ENCODE peak calls at places on chromosome 2, in five cellular contexts. U is brain microvascular endothelial cell, W is WTC11, R is uterus, M is nephron progenitor cell. V is an unnamed sample.
A peak's percentile ranks its signal among the peaks of the same experiment; 100 is the strongest.

GRCh38 chr2:215356948-215357461 is 45.1 kb downstream of the ATIC start:
- DNase-seq in U (peak; percentile 72), W (no peak), R (no peak), M (no peak), V (no peak)

GRCh38 chr2:42101641-42102605 is 54.1 kb downstream of the PKDCC start:
- DNase-seq in U (peak; percentile 85), W (peak; percentile 54), R (peak; percentile 67), M (peak; percentile 58), V (peak; percentile 83)

GRCh38 chr2:46796843-46797625 is 118.6 kb downstream of the MCFD2 start:
- DNase-seq in U (no peak), W (no peak), R (no peak), M (no peak), V (peak; percentile 9)

GRCh38 chr2:18133310-18133709 is 254.8 kb downstream of the KCNS3 start:
- DNase-seq in U (no peak), W (no peak), R (no peak), M (no peak), V (no peak)

GRCh38 chr2:135030826-135031225 is 16.4 kb downstream of the MAP3K19 start:
- DNase-seq in U (peak; percentile 51), W (no peak), R (no peak), M (peak; percentile 35), V (peak; percentile 55)

GRCh38 chr2:219230201-219230540 is 565 bp downstream of the ANKZF1 start:
- DNase-seq in U (peak; percentile 44), W (peak; percentile 45), R (no peak), M (peak; percentile 61), V (peak; percentile 81)

GRCh38 chr2:46198931-46199330 is 98.3 kb upstream of the EPAS1 start:
- DNase-seq in U (no peak), W (no peak), R (no peak), M (no peak), V (no peak)

GRCh38 chr2:40630035-40630434 is 178.1 kb upstream of the SLC8A1 start:
- DNase-seq in U (no peak), W (no peak), R (no peak), M (no peak), V (no peak)

DNA sequence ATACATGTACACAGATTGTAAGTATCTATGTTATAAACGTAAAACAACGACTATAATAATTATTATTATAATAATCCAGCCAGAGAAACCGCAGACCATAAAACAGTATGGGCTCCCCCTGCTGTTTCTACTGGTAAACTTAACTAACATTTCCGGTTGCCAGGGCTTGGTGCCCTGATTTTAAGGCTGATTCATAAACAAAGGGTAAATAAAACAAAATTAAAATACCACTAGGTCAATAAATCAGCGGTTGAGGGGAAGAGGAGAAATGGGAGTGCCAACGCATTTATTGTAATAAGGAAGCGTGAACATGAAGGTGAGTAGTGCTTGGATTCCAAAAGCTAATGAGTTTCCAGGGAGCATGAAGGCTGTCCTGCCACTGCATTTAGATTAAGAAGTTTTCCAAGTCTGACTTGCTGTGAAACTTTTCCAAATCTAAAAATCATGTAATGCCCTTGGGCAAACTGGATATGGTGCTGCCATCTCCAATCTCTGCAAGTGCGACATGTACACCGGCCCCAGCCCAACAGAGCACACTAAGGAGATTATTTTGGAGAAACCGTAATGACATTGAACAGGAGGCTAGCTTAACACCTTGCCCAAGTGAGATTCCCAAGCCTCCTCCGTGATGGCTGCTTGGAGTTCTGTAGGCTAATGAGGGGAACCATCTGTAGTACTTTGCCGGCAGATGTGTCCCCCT is 50.7 kb upstream of the HNRNPA3 start:
- DNase-seq in U (peak; percentile 43), W (no peak), R (no peak), M (no peak), V (no peak)
- TF ChIP-seq CTCF in U (peak; percentile 69), W (no peak), R (peak; percentile 40), M (peak; percentile 45), V (peak; percentile 78)

GRCh38 chr2:187500585-187501359 is 52.7 kb upstream of the CALCRL start:
- DNase-seq in U (peak; percentile 60), W (no peak), R (no peak), M (no peak), V (peak; percentile 73)
- TF ChIP-seq CTCF in U (peak; percentile 38), W (no peak), R (no peak), M (peak; percentile 34), V (peak; percentile 76)

DNA sequence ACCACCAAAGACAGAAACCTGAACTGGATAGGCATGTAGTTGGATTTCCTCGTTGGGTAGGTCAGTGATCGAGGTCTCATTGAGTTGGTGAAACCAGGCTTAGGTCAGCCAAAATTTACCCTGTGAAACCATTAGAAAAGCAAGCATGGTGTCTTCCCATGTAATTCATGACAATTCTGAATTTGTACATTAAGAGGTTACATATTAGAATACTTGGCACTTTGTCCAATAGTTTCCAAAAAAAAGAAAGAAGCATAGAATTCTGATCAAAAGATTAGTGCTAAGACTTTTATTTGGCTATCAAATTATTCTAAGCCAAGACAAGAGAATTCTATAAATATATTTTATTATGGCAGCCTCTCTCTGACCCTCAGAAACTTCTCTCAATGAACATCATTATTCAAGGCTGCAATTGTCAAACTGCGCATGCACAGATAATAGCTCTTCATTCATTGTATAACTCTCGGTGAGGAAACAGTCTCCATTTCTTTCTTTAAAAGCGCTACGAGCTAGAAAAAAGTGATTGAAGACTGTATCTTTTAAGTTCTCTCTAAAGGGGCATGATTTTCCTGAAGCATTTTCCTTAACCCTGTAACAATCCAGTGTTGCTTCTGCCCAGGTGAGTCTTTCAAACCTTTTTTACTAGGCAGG is 79.1 kb upstream of the MYCN start:
- DNase-seq in U (no peak), W (no peak), R (no peak), M (no peak), V (no peak)
- TF ChIP-seq CTCF in U (no peak), W (no peak), R (no peak), M (no peak), V (no peak)

GRCh38 chr2:221100467-221101089 is 471.5 kb downstream of the EPHA4 start:
- DNase-seq in U (no peak), W (peak; percentile 22), R (no peak), M (no peak), V (peak; percentile 69)
- TF ChIP-seq CTCF in U (peak; percentile 63), W (no peak), R (no peak), M (no peak), V (peak; percentile 67)

DNA sequence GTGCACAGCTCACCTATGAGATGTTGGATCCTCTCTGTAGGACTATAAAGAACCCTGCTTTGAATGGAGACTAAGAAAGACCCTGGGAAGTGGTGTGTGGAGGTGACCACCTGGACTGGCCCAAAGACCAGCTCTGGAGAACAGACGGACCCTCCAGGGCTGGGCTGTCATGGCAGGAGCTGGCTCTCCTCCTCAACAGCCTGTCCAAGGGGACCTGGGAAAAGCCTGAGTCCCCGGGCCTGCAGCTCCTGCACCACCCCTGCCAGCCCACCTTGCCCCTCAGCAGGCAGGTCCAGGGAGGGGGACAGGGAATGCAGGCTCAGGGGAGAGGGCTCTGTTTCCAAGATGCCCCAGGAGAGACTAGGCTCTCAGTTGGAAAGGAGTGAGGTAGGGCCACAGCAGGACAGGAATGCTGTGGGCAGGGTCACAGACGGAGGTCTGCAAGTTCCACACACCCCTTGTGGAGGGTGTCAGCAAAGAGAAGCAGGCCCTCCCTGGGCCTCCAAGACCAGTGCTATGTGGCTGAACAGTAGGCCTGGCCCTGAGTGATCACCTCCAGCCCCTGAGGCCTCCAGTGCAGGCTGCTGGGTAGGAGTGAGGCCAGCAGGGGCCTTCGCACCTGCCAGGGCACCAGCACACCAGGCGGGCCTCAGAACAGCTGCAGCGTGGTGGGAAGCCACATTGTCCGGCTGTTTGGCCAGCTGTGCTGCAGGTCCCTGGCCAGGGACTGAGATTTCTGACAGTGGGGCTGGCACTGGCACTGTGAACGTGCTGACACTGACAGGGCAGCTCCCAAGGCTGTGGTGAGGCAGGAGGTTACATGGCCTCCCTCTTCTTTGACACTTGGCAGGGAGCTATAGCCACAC is 86.4 kb upstream of the OTOS start:
- DNase-seq in U (no peak), W (no peak), R (no peak), M (no peak), V (peak; percentile 32)
- TF ChIP-seq CTCF in U (no peak), W (no peak), R (no peak), M (no peak), V (no peak)